ENCODE peak calls at places on chromosomes 2 and 18, in six cellular contexts. One of them, this sample, is unnamed.

GRCh38 chr18:62862451-62862850 is 147.1 kb downstream of the PHLPP1 start:
- DNase-seq in astrocyte of the cerebellum: no peak
- DNase-seq in CD8-positive, alpha-beta T cell: no peak
- DNase-seq in kidney: no peak
- DNase-seq in PC-9: no peak
- DNase-seq in fibroblast of mammary gland: no peak
- DNase-seq in this sample: no peak

GRCh38 chr2:108351889-108352288 is 25.9 kb upstream of the SULT1C4 start:
- DNase-seq in CD8-positive, alpha-beta T cell: no peak
- DNase-seq in PC-9: no peak
- DNase-seq in fibroblast of mammary gland: peak
- DNase-seq in astrocyte of the cerebellum: no peak
- DNase-seq in kidney: no peak
- DNase-seq in this sample: no peak

GRCh38 chr2:53035153-53035552 is 732.5 kb upstream of the CHAC2 start:
- DNase-seq in fibroblast of mammary gland: no peak
- DNase-seq in astrocyte of the cerebellum: no peak
- DNase-seq in PC-9: no peak
- DNase-seq in kidney: no peak
- DNase-seq in CD8-positive, alpha-beta T cell: no peak
- DNase-seq in this sample: no peak

GRCh38 chr18:58230438-58231179 is 186.6 kb downstream of the NEDD4L start:
- DNase-seq in astrocyte of the cerebellum: no peak
- DNase-seq in PC-9: peak
- DNase-seq in CD8-positive, alpha-beta T cell: no peak
- DNase-seq in fibroblast of mammary gland: peak
- DNase-seq in kidney: no peak
- DNase-seq in this sample: no peak

GRCh38 chr2:45812039-45812500 is 160.6 kb downstream of the PRKCE start:
- DNase-seq in astrocyte of the cerebellum: no peak
- DNase-seq in fibroblast of mammary gland: peak
- DNase-seq in CD8-positive, alpha-beta T cell: no peak
- DNase-seq in kidney: no peak
- DNase-seq in PC-9: peak
- DNase-seq in this sample: peak

GRCh38 chr18:51132256-51132935 is 65.1 kb downstream of the MEX3C start:
- DNase-seq in kidney: no peak
- DNase-seq in PC-9: no peak
- DNase-seq in CD8-positive, alpha-beta T cell: no peak
- DNase-seq in fibroblast of mammary gland: no peak
- DNase-seq in astrocyte of the cerebellum: no peak
- DNase-seq in this sample: no peak

GRCh38 chr2:44680424-44680971 is 261.0 kb upstream of the SIX3 start:
- DNase-seq in kidney: no peak
- DNase-seq in CD8-positive, alpha-beta T cell: no peak
- DNase-seq in fibroblast of mammary gland: no peak
- DNase-seq in PC-9: no peak
- DNase-seq in astrocyte of the cerebellum: no peak
- DNase-seq in this sample: no peak

GRCh38 chr2:173625315-173625714 is 270.6 kb downstream of the CDCA7 start:
- DNase-seq in PC-9: no peak
- DNase-seq in CD8-positive, alpha-beta T cell: no peak
- DNase-seq in astrocyte of the cerebellum: no peak
- DNase-seq in kidney: no peak
- DNase-seq in fibroblast of mammary gland: no peak
- DNase-seq in this sample: no peak

GRCh38 chr2:9310390-9310789 is 103.8 kb downstream of the ASAP2 start:
- DNase-seq in fibroblast of mammary gland: peak
- DNase-seq in CD8-positive, alpha-beta T cell: no peak
- DNase-seq in kidney: peak
- DNase-seq in astrocyte of the cerebellum: no peak
- DNase-seq in PC-9: peak
- DNase-seq in this sample: peak

GRCh38 chr2:118698564-118698963 is 148.9 kb downstream of the EN1 start:
- DNase-seq in CD8-positive, alpha-beta T cell: no peak
- DNase-seq in kidney: no peak
- DNase-seq in fibroblast of mammary gland: no peak
- DNase-seq in PC-9: no peak
- DNase-seq in astrocyte of the cerebellum: no peak
- DNase-seq in this sample: no peak

DNA sequence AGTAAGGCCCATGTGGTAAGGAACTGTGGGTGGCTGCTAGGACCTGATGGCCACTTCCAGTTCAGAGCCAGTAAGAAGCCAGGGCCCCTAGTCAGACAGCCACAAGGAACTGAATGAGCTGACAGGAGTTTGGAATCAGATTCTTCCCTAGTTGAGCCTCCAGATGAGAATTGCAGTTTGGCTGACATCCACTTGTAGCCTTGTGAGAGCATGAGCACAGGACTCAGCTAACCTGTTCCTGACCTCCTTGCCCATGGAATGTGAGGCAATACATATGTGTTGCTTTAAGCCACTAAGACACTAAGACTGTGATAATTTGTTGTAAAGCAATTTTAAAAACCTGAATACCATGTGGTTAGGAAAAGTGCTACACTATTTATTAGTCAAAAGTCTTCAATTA is 1.1 kb upstream of the WDR7 start:
- DNase-seq in fibroblast of mammary gland: peak
- DNase-seq in astrocyte of the cerebellum: no peak
- DNase-seq in CD8-positive, alpha-beta T cell: no peak
- DNase-seq in kidney: no peak
- DNase-seq in PC-9: no peak
- DNase-seq in this sample: no peak
- H3K4me3 ChIP-seq in fibroblast of mammary gland: no peak
- H3K4me3 ChIP-seq in astrocyte of the cerebellum: no peak
- H3K4me3 ChIP-seq in CD8-positive, alpha-beta T cell: no peak
- H3K4me3 ChIP-seq in kidney: peak
- H3K4me3 ChIP-seq in PC-9: peak
- H3K4me3 ChIP-seq in this sample: no peak

DNA sequence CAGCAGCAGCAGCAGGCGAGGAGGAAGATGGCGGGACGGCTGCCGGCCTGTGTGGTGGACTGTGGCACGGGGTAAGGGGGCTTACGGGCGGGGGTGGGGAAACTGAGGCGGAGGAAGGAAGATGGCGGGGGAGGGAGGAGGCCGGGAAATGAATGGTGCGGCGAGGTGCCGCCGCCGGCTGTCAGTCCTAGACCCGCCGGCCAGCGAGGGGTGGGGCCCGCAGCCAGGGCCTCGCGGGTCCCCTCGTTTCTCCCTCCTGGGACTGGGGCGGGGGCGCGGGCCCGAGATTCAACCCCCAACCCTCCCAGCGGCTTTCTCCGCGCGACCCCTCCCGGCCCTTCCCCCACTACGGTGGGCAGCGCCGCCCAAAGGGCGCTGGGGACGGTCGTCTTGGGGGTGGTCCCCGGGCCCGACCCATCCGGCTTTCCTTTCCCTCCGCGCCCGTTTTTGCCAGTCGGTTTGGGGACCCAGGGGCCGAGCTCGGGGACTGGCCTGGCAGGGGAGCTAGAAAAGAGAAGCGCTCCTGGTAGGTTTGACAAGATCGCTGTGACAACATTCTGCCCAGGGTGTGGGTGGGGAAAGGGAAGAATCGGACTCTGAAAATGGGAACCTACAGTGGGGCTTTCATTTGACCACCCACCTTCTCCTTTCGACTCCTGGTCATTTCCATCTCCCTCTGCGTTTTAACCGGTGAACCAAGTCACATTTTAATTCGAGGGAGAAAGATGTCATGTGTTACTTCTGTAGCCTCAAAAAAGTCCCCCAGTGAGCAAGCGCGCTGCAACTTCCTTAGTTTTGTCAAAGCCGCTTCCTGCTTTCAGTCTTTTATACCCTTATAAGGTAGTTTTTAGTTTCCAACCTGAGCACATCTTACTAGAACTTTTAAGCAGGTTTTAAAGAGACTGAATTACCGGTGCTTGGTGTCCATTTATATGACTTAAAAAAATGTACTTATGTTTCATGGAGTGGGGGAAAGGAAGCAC is 655 bp downstream of the ACTR3 start:
- DNase-seq in fibroblast of mammary gland: peak
- DNase-seq in CD8-positive, alpha-beta T cell: peak
- DNase-seq in PC-9: peak
- DNase-seq in kidney: peak
- DNase-seq in astrocyte of the cerebellum: peak
- DNase-seq in this sample: no peak
- TF ChIP-seq CTCF in fibroblast of mammary gland: no peak
- TF ChIP-seq CTCF in CD8-positive, alpha-beta T cell: no peak
- TF ChIP-seq CTCF in PC-9: no peak
- TF ChIP-seq CTCF in kidney: no peak
- TF ChIP-seq CTCF in astrocyte of the cerebellum: no peak
- TF ChIP-seq CTCF in this sample: no peak

DNA sequence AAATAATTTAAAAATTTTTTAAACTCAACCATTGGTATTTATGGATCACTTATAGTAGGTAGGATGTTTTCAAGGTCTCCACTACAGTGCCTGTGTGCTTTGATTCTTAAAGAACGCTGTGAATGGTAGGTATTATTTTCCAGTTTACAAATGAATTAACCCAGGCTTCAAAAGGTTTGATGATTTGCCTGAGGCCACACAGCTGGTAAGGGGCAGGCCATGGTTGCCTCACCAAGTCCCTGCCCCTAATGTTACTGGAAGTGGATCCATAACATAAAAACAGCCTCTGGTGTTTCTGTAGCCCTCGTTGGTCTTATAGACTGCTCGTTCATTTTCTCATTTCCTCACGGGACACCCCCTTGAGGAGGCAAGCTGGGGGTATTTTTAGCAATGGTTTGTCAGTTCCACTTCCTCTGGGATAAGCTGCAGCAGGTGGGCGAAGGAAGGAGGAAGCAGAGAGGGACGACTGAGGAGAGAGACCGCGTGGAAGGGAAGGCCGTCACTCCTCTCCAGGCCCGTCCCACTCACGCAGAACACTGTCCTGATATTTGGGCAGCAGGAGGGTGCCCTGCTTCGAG is 32.9 kb upstream of the NDUFV2 start:
- DNase-seq in CD8-positive, alpha-beta T cell: no peak
- DNase-seq in kidney: no peak
- DNase-seq in PC-9: no peak
- DNase-seq in fibroblast of mammary gland: no peak
- DNase-seq in astrocyte of the cerebellum: no peak
- DNase-seq in this sample: no peak
- H3K4me3 ChIP-seq in CD8-positive, alpha-beta T cell: no peak
- H3K4me3 ChIP-seq in kidney: no peak
- H3K4me3 ChIP-seq in PC-9: no peak
- H3K4me3 ChIP-seq in fibroblast of mammary gland: no peak
- H3K4me3 ChIP-seq in astrocyte of the cerebellum: no peak
- H3K4me3 ChIP-seq in this sample: no peak

GRCh38 chr2:200670313-200670712 is 84.5 kb downstream of the AOX1 start:
- DNase-seq in CD8-positive, alpha-beta T cell: no peak
- DNase-seq in astrocyte of the cerebellum: no peak
- DNase-seq in PC-9: no peak
- DNase-seq in fibroblast of mammary gland: no peak
- DNase-seq in kidney: no peak
- DNase-seq in this sample: no peak
- TF ChIP-seq CTCF in CD8-positive, alpha-beta T cell: no peak
- TF ChIP-seq CTCF in astrocyte of the cerebellum: no peak
- TF ChIP-seq CTCF in PC-9: peak
- TF ChIP-seq CTCF in fibroblast of mammary gland: no peak
- TF ChIP-seq CTCF in kidney: no peak
- TF ChIP-seq CTCF in this sample: no peak